ENCODE peak calls at places on chromosomes 3 and 15, in eight cellular contexts. One of them, this sample, is unnamed.

GRCh38 chr3:166986000-166986399 is 394.1 kb downstream of the ZBBX start:
- DNase-seq in stimulated activated naive CD8-positive, alpha-beta T cell treated with anti-CD3 and anti-CD28 coated beads, Interleukin-15, amount 100 ng/mL, for 72 hours: no peak
- DNase-seq in NCI-H69: no peak
- DNase-seq in dermis blood vessel endothelial cell: no peak
- DNase-seq in activated naive CD8-positive, alpha-beta T cell treated with anti-CD3 and anti-CD28 coated beads, Interleukin-2, amount 50 U/mL, for 24 hours: no peak
- DNase-seq in left kidney: no peak
- DNase-seq in uterus: no peak
- DNase-seq in activated CD4-positive, CD25-positive, alpha-beta regulatory T cell treated with anti-CD3 and anti-CD28 coated beads, Interleukin-2, amount 50 U/mL, for 72 hours: no peak
- DNase-seq in this sample: no peak

GRCh38 chr3:127455541-127456450 is 134.7 kb downstream of the TPRA1 start:
- DNase-seq in activated naive CD8-positive, alpha-beta T cell treated with anti-CD3 and anti-CD28 coated beads, Interleukin-2, amount 50 U/mL, for 24 hours: peak
- DNase-seq in left kidney: peak
- DNase-seq in uterus: no peak
- DNase-seq in dermis blood vessel endothelial cell: peak
- DNase-seq in stimulated activated naive CD8-positive, alpha-beta T cell treated with anti-CD3 and anti-CD28 coated beads, Interleukin-15, amount 100 ng/mL, for 72 hours: peak
- DNase-seq in NCI-H69: peak
- DNase-seq in activated CD4-positive, CD25-positive, alpha-beta regulatory T cell treated with anti-CD3 and anti-CD28 coated beads, Interleukin-2, amount 50 U/mL, for 72 hours: peak
- DNase-seq in this sample: peak

GRCh38 chr15:90021108-90021507 is 20.0 kb downstream of the ZNF710 start:
- DNase-seq in uterus: no peak
- DNase-seq in NCI-H69: no peak
- DNase-seq in dermis blood vessel endothelial cell: no peak
- DNase-seq in activated naive CD8-positive, alpha-beta T cell treated with anti-CD3 and anti-CD28 coated beads, Interleukin-2, amount 50 U/mL, for 24 hours: no peak
- DNase-seq in activated CD4-positive, CD25-positive, alpha-beta regulatory T cell treated with anti-CD3 and anti-CD28 coated beads, Interleukin-2, amount 50 U/mL, for 72 hours: no peak
- DNase-seq in left kidney: no peak
- DNase-seq in stimulated activated naive CD8-positive, alpha-beta T cell treated with anti-CD3 and anti-CD28 coated beads, Interleukin-15, amount 100 ng/mL, for 72 hours: no peak
- DNase-seq in this sample: no peak

GRCh38 chr3:58164916-58165821 is 45.6 kb downstream of the DNASE1L3 start:
- DNase-seq in left kidney: peak
- DNase-seq in activated CD4-positive, CD25-positive, alpha-beta regulatory T cell treated with anti-CD3 and anti-CD28 coated beads, Interleukin-2, amount 50 U/mL, for 72 hours: no peak
- DNase-seq in NCI-H69: peak
- DNase-seq in stimulated activated naive CD8-positive, alpha-beta T cell treated with anti-CD3 and anti-CD28 coated beads, Interleukin-15, amount 100 ng/mL, for 72 hours: no peak
- DNase-seq in uterus: peak
- DNase-seq in dermis blood vessel endothelial cell: no peak
- DNase-seq in activated naive CD8-positive, alpha-beta T cell treated with anti-CD3 and anti-CD28 coated beads, Interleukin-2, amount 50 U/mL, for 24 hours: no peak
- DNase-seq in this sample: no peak

GRCh38 chr3:64815195-64815627 is 127.4 kb upstream of the ADAMTS9 start:
- DNase-seq in stimulated activated naive CD8-positive, alpha-beta T cell treated with anti-CD3 and anti-CD28 coated beads, Interleukin-15, amount 100 ng/mL, for 72 hours: no peak
- DNase-seq in uterus: peak
- DNase-seq in left kidney: peak
- DNase-seq in activated CD4-positive, CD25-positive, alpha-beta regulatory T cell treated with anti-CD3 and anti-CD28 coated beads, Interleukin-2, amount 50 U/mL, for 72 hours: no peak
- DNase-seq in NCI-H69: no peak
- DNase-seq in dermis blood vessel endothelial cell: no peak
- DNase-seq in activated naive CD8-positive, alpha-beta T cell treated with anti-CD3 and anti-CD28 coated beads, Interleukin-2, amount 50 U/mL, for 24 hours: no peak
- DNase-seq in this sample: no peak

GRCh38 chr3:116815831-116816588 is 106.4 kb downstream of the TUSC7 start:
- DNase-seq in uterus: peak
- DNase-seq in dermis blood vessel endothelial cell: no peak
- DNase-seq in stimulated activated naive CD8-positive, alpha-beta T cell treated with anti-CD3 and anti-CD28 coated beads, Interleukin-15, amount 100 ng/mL, for 72 hours: no peak
- DNase-seq in left kidney: peak
- DNase-seq in NCI-H69: no peak
- DNase-seq in activated naive CD8-positive, alpha-beta T cell treated with anti-CD3 and anti-CD28 coated beads, Interleukin-2, amount 50 U/mL, for 24 hours: no peak
- DNase-seq in activated CD4-positive, CD25-positive, alpha-beta regulatory T cell treated with anti-CD3 and anti-CD28 coated beads, Interleukin-2, amount 50 U/mL, for 72 hours: no peak
- DNase-seq in this sample: no peak

GRCh38 chr15:24857094-24857437 is 97.7 kb upstream of the SNRPN start:
- DNase-seq in stimulated activated naive CD8-positive, alpha-beta T cell treated with anti-CD3 and anti-CD28 coated beads, Interleukin-15, amount 100 ng/mL, for 72 hours: no peak
- DNase-seq in left kidney: no peak
- DNase-seq in activated CD4-positive, CD25-positive, alpha-beta regulatory T cell treated with anti-CD3 and anti-CD28 coated beads, Interleukin-2, amount 50 U/mL, for 72 hours: no peak
- DNase-seq in NCI-H69: no peak
- DNase-seq in uterus: no peak
- DNase-seq in dermis blood vessel endothelial cell: no peak
- DNase-seq in activated naive CD8-positive, alpha-beta T cell treated with anti-CD3 and anti-CD28 coated beads, Interleukin-2, amount 50 U/mL, for 24 hours: no peak
- DNase-seq in this sample: no peak

GRCh38 chr3:61250784-61251173 is 473 bp downstream of the FHIT start:
- DNase-seq in NCI-H69: peak
- DNase-seq in uterus: peak
- DNase-seq in activated naive CD8-positive, alpha-beta T cell treated with anti-CD3 and anti-CD28 coated beads, Interleukin-2, amount 50 U/mL, for 24 hours: peak
- DNase-seq in left kidney: peak
- DNase-seq in activated CD4-positive, CD25-positive, alpha-beta regulatory T cell treated with anti-CD3 and anti-CD28 coated beads, Interleukin-2, amount 50 U/mL, for 72 hours: no peak
- DNase-seq in stimulated activated naive CD8-positive, alpha-beta T cell treated with anti-CD3 and anti-CD28 coated beads, Interleukin-15, amount 100 ng/mL, for 72 hours: peak
- DNase-seq in dermis blood vessel endothelial cell: no peak
- DNase-seq in this sample: peak

GRCh38 chr3:122927726-122928125 is 99.8 kb downstream of the SEMA5B start:
- DNase-seq in activated CD4-positive, CD25-positive, alpha-beta regulatory T cell treated with anti-CD3 and anti-CD28 coated beads, Interleukin-2, amount 50 U/mL, for 72 hours: no peak
- DNase-seq in NCI-H69: no peak
- DNase-seq in stimulated activated naive CD8-positive, alpha-beta T cell treated with anti-CD3 and anti-CD28 coated beads, Interleukin-15, amount 100 ng/mL, for 72 hours: no peak
- DNase-seq in activated naive CD8-positive, alpha-beta T cell treated with anti-CD3 and anti-CD28 coated beads, Interleukin-2, amount 50 U/mL, for 24 hours: no peak
- DNase-seq in left kidney: no peak
- DNase-seq in uterus: no peak
- DNase-seq in dermis blood vessel endothelial cell: no peak
- DNase-seq in this sample: no peak

GRCh38 chr15:40343512-40343911 is 2.8 kb upstream of the CCDC9B start:
- DNase-seq in left kidney: no peak
- DNase-seq in activated CD4-positive, CD25-positive, alpha-beta regulatory T cell treated with anti-CD3 and anti-CD28 coated beads, Interleukin-2, amount 50 U/mL, for 72 hours: no peak
- DNase-seq in uterus: no peak
- DNase-seq in NCI-H69: no peak
- DNase-seq in activated naive CD8-positive, alpha-beta T cell treated with anti-CD3 and anti-CD28 coated beads, Interleukin-2, amount 50 U/mL, for 24 hours: no peak
- DNase-seq in dermis blood vessel endothelial cell: peak
- DNase-seq in stimulated activated naive CD8-positive, alpha-beta T cell treated with anti-CD3 and anti-CD28 coated beads, Interleukin-15, amount 100 ng/mL, for 72 hours: no peak
- DNase-seq in this sample: no peak

GRCh38 chr3:141878812-141879211 is 2.4 kb downstream of the ATP1B3 start:
- DNase-seq in left kidney: no peak
- DNase-seq in activated naive CD8-positive, alpha-beta T cell treated with anti-CD3 and anti-CD28 coated beads, Interleukin-2, amount 50 U/mL, for 24 hours: no peak
- DNase-seq in activated CD4-positive, CD25-positive, alpha-beta regulatory T cell treated with anti-CD3 and anti-CD28 coated beads, Interleukin-2, amount 50 U/mL, for 72 hours: no peak
- DNase-seq in uterus: no peak
- DNase-seq in stimulated activated naive CD8-positive, alpha-beta T cell treated with anti-CD3 and anti-CD28 coated beads, Interleukin-15, amount 100 ng/mL, for 72 hours: no peak
- DNase-seq in NCI-H69: peak
- DNase-seq in dermis blood vessel endothelial cell: peak
- DNase-seq in this sample: no peak

GRCh38 chr3:159852821-159853505 is 135.7 kb upstream of the IL12A start:
- DNase-seq in activated naive CD8-positive, alpha-beta T cell treated with anti-CD3 and anti-CD28 coated beads, Interleukin-2, amount 50 U/mL, for 24 hours: no peak
- DNase-seq in uterus: peak
- DNase-seq in NCI-H69: peak
- DNase-seq in left kidney: peak
- DNase-seq in stimulated activated naive CD8-positive, alpha-beta T cell treated with anti-CD3 and anti-CD28 coated beads, Interleukin-15, amount 100 ng/mL, for 72 hours: no peak
- DNase-seq in dermis blood vessel endothelial cell: peak
- DNase-seq in activated CD4-positive, CD25-positive, alpha-beta regulatory T cell treated with anti-CD3 and anti-CD28 coated beads, Interleukin-2, amount 50 U/mL, for 72 hours: no peak
- DNase-seq in this sample: no peak

GRCh38 chr3:48851407-48851806 is 3.7 kb upstream of the PRKAR2A start:
- DNase-seq in left kidney: peak
- DNase-seq in NCI-H69: peak
- DNase-seq in uterus: no peak
- DNase-seq in activated CD4-positive, CD25-positive, alpha-beta regulatory T cell treated with anti-CD3 and anti-CD28 coated beads, Interleukin-2, amount 50 U/mL, for 72 hours: no peak
- DNase-seq in activated naive CD8-positive, alpha-beta T cell treated with anti-CD3 and anti-CD28 coated beads, Interleukin-2, amount 50 U/mL, for 24 hours: no peak
- DNase-seq in dermis blood vessel endothelial cell: no peak
- DNase-seq in stimulated activated naive CD8-positive, alpha-beta T cell treated with anti-CD3 and anti-CD28 coated beads, Interleukin-15, amount 100 ng/mL, for 72 hours: no peak
- DNase-seq in this sample: no peak

GRCh38 chr3:150760431-150761200 is 2.4 kb downstream of the SIAH2 start:
- DNase-seq in uterus: no peak
- DNase-seq in NCI-H69: no peak
- DNase-seq in stimulated activated naive CD8-positive, alpha-beta T cell treated with anti-CD3 and anti-CD28 coated beads, Interleukin-15, amount 100 ng/mL, for 72 hours: peak
- DNase-seq in left kidney: no peak
- DNase-seq in activated CD4-positive, CD25-positive, alpha-beta regulatory T cell treated with anti-CD3 and anti-CD28 coated beads, Interleukin-2, amount 50 U/mL, for 72 hours: no peak
- DNase-seq in activated naive CD8-positive, alpha-beta T cell treated with anti-CD3 and anti-CD28 coated beads, Interleukin-2, amount 50 U/mL, for 24 hours: peak
- DNase-seq in dermis blood vessel endothelial cell: peak
- DNase-seq in this sample: peak

GRCh38 chr15:58467121-58467721 is 35.4 kb downstream of the LIPC start:
- DNase-seq in dermis blood vessel endothelial cell: no peak
- DNase-seq in stimulated activated naive CD8-positive, alpha-beta T cell treated with anti-CD3 and anti-CD28 coated beads, Interleukin-15, amount 100 ng/mL, for 72 hours: no peak
- DNase-seq in left kidney: peak
- DNase-seq in NCI-H69: peak
- DNase-seq in activated naive CD8-positive, alpha-beta T cell treated with anti-CD3 and anti-CD28 coated beads, Interleukin-2, amount 50 U/mL, for 24 hours: no peak
- DNase-seq in activated CD4-positive, CD25-positive, alpha-beta regulatory T cell treated with anti-CD3 and anti-CD28 coated beads, Interleukin-2, amount 50 U/mL, for 72 hours: no peak
- DNase-seq in uterus: no peak
- DNase-seq in this sample: no peak

GRCh38 chr3:132432639-132433038 is 15.3 kb downstream of the DNAJC13 start:
- DNase-seq in left kidney: no peak
- DNase-seq in NCI-H69: peak
- DNase-seq in activated CD4-positive, CD25-positive, alpha-beta regulatory T cell treated with anti-CD3 and anti-CD28 coated beads, Interleukin-2, amount 50 U/mL, for 72 hours: no peak
- DNase-seq in dermis blood vessel endothelial cell: peak
- DNase-seq in stimulated activated naive CD8-positive, alpha-beta T cell treated with anti-CD3 and anti-CD28 coated beads, Interleukin-15, amount 100 ng/mL, for 72 hours: no peak
- DNase-seq in activated naive CD8-positive, alpha-beta T cell treated with anti-CD3 and anti-CD28 coated beads, Interleukin-2, amount 50 U/mL, for 24 hours: no peak
- DNase-seq in uterus: no peak
- DNase-seq in this sample: peak

GRCh38 chr3:153958635-153959320 is 162.4 kb upstream of the ARHGEF26 start:
- DNase-seq in uterus: no peak
- DNase-seq in stimulated activated naive CD8-positive, alpha-beta T cell treated with anti-CD3 and anti-CD28 coated beads, Interleukin-15, amount 100 ng/mL, for 72 hours: no peak
- DNase-seq in activated CD4-positive, CD25-positive, alpha-beta regulatory T cell treated with anti-CD3 and anti-CD28 coated beads, Interleukin-2, amount 50 U/mL, for 72 hours: no peak
- DNase-seq in left kidney: peak
- DNase-seq in NCI-H69: no peak
- DNase-seq in activated naive CD8-positive, alpha-beta T cell treated with anti-CD3 and anti-CD28 coated beads, Interleukin-2, amount 50 U/mL, for 24 hours: no peak
- DNase-seq in dermis blood vessel endothelial cell: no peak
- DNase-seq in this sample: no peak

GRCh38 chr3:4820296-4821121 is 158.7 kb upstream of the BHLHE40 start:
- DNase-seq in dermis blood vessel endothelial cell: no peak
- DNase-seq in uterus: no peak
- DNase-seq in NCI-H69: no peak
- DNase-seq in activated CD4-positive, CD25-positive, alpha-beta regulatory T cell treated with anti-CD3 and anti-CD28 coated beads, Interleukin-2, amount 50 U/mL, for 72 hours: no peak
- DNase-seq in stimulated activated naive CD8-positive, alpha-beta T cell treated with anti-CD3 and anti-CD28 coated beads, Interleukin-15, amount 100 ng/mL, for 72 hours: peak
- DNase-seq in activated naive CD8-positive, alpha-beta T cell treated with anti-CD3 and anti-CD28 coated beads, Interleukin-2, amount 50 U/mL, for 24 hours: peak
- DNase-seq in left kidney: no peak
- DNase-seq in this sample: no peak

GRCh38 chr15:39451121-39451698 is 129.7 kb upstream of the THBS1 start:
- DNase-seq in dermis blood vessel endothelial cell: no peak
- DNase-seq in activated CD4-positive, CD25-positive, alpha-beta regulatory T cell treated with anti-CD3 and anti-CD28 coated beads, Interleukin-2, amount 50 U/mL, for 72 hours: no peak
- DNase-seq in stimulated activated naive CD8-positive, alpha-beta T cell treated with anti-CD3 and anti-CD28 coated beads, Interleukin-15, amount 100 ng/mL, for 72 hours: no peak
- DNase-seq in uterus: no peak
- DNase-seq in NCI-H69: no peak
- DNase-seq in left kidney: no peak
- DNase-seq in activated naive CD8-positive, alpha-beta T cell treated with anti-CD3 and anti-CD28 coated beads, Interleukin-2, amount 50 U/mL, for 24 hours: no peak
- DNase-seq in this sample: no peak

GRCh38 chr15:88604972-88605506 is 16.1 kb upstream of the AEN start:
- DNase-seq in activated CD4-positive, CD25-positive, alpha-beta regulatory T cell treated with anti-CD3 and anti-CD28 coated beads, Interleukin-2, amount 50 U/mL, for 72 hours: no peak
- DNase-seq in dermis blood vessel endothelial cell: no peak
- DNase-seq in NCI-H69: peak
- DNase-seq in left kidney: peak
- DNase-seq in stimulated activated naive CD8-positive, alpha-beta T cell treated with anti-CD3 and anti-CD28 coated beads, Interleukin-15, amount 100 ng/mL, for 72 hours: no peak
- DNase-seq in activated naive CD8-positive, alpha-beta T cell treated with anti-CD3 and anti-CD28 coated beads, Interleukin-2, amount 50 U/mL, for 24 hours: no peak
- DNase-seq in uterus: no peak
- DNase-seq in this sample: no peak

This sample was measured in T-helper 2 cell treated with Interferon-gamma antibody and Interleukin-4, amounts not matched to agents 5 μg/mL and 100 μg/mL, for 36 hours.